ENCODE peak calls at places on chromosomes 12 and 14, in six cellular contexts. Q, M, Z, U, X and A are unnamed samples.

GRCh38 chr12:94988471-94988870 is 15.0 kb downstream of the NDUFA12 start:
- DNase-seq in Q (no peak), M (no peak), Z (no peak), U (no peak), X (no peak), A (no peak)

GRCh38 chr14:30874999-30875787 is 834 bp downstream of the COCH start:
- DNase-seq in Q (no peak), M (no peak), Z (no peak), U (peak), X (no peak), A (no peak)

GRCh38 chr14:34355584-34356266 is 106.3 kb downstream of the SPTSSA start:
- DNase-seq in Q (peak), M (no peak), Z (peak), U (no peak), X (no peak), A (no peak)

GRCh38 chr12:34607520-34608195 is 585.4 kb downstream of the ALG10 start:
- DNase-seq in Q (no peak), M (no peak), Z (no peak), U (no peak), X (peak), A (no peak)

GRCh38 chr12:15173142-15173541 is 48.1 kb downstream of the RERG start:
- DNase-seq in Q (no peak), M (no peak), Z (no peak), U (no peak), X (no peak), A (no peak)

GRCh38 chr14:30444451-30444850 is 114.5 kb upstream of the G2E3 start:
- DNase-seq in Q (no peak), M (no peak), Z (no peak), U (no peak), X (no peak), A (no peak)

GRCh38 chr14:38721822-38722431 is 381.1 kb downstream of the SEC23A start:
- DNase-seq in Q (peak), M (peak), Z (peak), U (peak), X (no peak), A (peak)

GRCh38 chr14:68616255-68616902 is 176.5 kb downstream of the ZFP36L1 start:
- DNase-seq in Q (no peak), M (no peak), Z (peak), U (no peak), X (no peak), A (no peak)

GRCh38 chr14:59229653-59230406 is 41.4 kb downstream of the DAAM1 start:
- DNase-seq in Q (no peak), M (no peak), Z (no peak), U (no peak), X (no peak), A (no peak)

GRCh38 chr14:58297412-58297761 is 968 bp upstream of the ARID4A start:
- DNase-seq in Q (peak), M (peak), Z (no peak), U (no peak), X (peak), A (peak)

GRCh38 chr12:116068371-116068770 is 209.1 kb downstream of the MED13L start:
- DNase-seq in Q (no peak), M (no peak), Z (no peak), U (no peak), X (no peak), A (no peak)

GRCh38 chr14:61749264-61749663 is 13.0 kb upstream of the SNAPC1 start:
- DNase-seq in Q (no peak), M (no peak), Z (peak), U (no peak), X (no peak), A (no peak)

GRCh38 chr14:51630987-51631386 is 20.7 kb upstream of the FRMD6 start:
- DNase-seq in Q (no peak), M (no peak), Z (no peak), U (no peak), X (no peak), A (no peak)

GRCh38 chr14:105980224-105980623 is 453.8 kb downstream of the TMEM121 start:
- DNase-seq in Q (no peak), M (no peak), Z (peak), U (no peak), X (no peak), A (no peak)

GRCh38 chr14:71684323-71684722 is 247.9 kb upstream of the RGS6 start:
- DNase-seq in Q (no peak), M (no peak), Z (no peak), U (no peak), X (no peak), A (no peak)

GRCh38 chr14:53954551-53955233 is 1.9 kb downstream of the BMP4 start:
- DNase-seq in Q (peak), M (no peak), Z (peak), U (peak), X (no peak), A (no peak)

GRCh38 chr12:79114896-79115295 is 250.3 kb downstream of the SYT1 start:
- DNase-seq in Q (no peak), M (no peak), Z (no peak), U (no peak), X (no peak), A (no peak)

GRCh38 chr12:52670961-52671360 is 9.2 kb downstream of the KRT1 start:
- DNase-seq in Q (no peak), M (no peak), Z (no peak), U (no peak), X (no peak), A (no peak)

GRCh38 chr14:81162941-81163340 is 57.8 kb downstream of the GTF2A1 start:
- DNase-seq in Q (peak), M (no peak), Z (peak), U (no peak), X (no peak), A (no peak)

GRCh38 chr14:53355581-53356112 is 202.5 kb upstream of the DDHD1 start:
- DNase-seq in Q (peak), M (peak), Z (peak), U (peak), X (no peak), A (no peak)

GRCh38 chr12:49358548-49359141 is 8.6 kb upstream of the SPATS2 start:
- DNase-seq in Q (peak), M (peak), Z (peak), U (no peak), X (no peak), A (peak)

GRCh38 chr14:26204954-26205479 is 392.8 kb downstream of the NOVA1 start:
- DNase-seq in Q (no peak), M (no peak), Z (peak), U (peak), X (peak), A (peak)

GRCh38 chr14:34301107-34301734 is 160.8 kb downstream of the SPTSSA start:
- DNase-seq in Q (peak), M (peak), Z (peak), U (no peak), X (no peak), A (peak)

GRCh38 chr14:54129850-54130640 is 173.4 kb upstream of the BMP4 start:
- DNase-seq in Q (no peak), M (no peak), Z (no peak), U (no peak), X (no peak), A (no peak)

GRCh38 chr14:81062380-81062779 is 107.0 kb downstream of the TSHR start:
- DNase-seq in Q (no peak), M (peak), Z (no peak), U (no peak), X (no peak), A (no peak)

GRCh38 chr14:79011091-79011919 is 841.1 kb downstream of the NRXN3 start:
- DNase-seq in Q (peak), M (peak), Z (peak), U (no peak), X (no peak), A (peak)

GRCh38 chr14:103524002-103524785 is 1.6 kb upstream of the CKB start:
- DNase-seq in Q (no peak), M (no peak), Z (no peak), U (peak), X (no peak), A (no peak)

GRCh38 chr14:54579606-54580005 is 12.7 kb downstream of the SAMD4A start:
- DNase-seq in Q (peak), M (no peak), Z (no peak), U (no peak), X (no peak), A (peak)

GRCh38 chr12:30796508-30796780 is 41.7 kb upstream of the CAPRIN2 start:
- DNase-seq in Q (peak), M (no peak), Z (peak), U (peak), X (no peak), A (no peak)

GRCh38 chr14:37197421-37198272 is at the start of gene MIPOL1:
- DNase-seq in Q (peak), M (peak), Z (peak), U (peak), X (peak), A (peak)

GRCh38 chr12:53476769-53477209 is 22.5 kb downstream of the MAP3K12 start:
- DNase-seq in Q (no peak), M (no peak), Z (peak), U (no peak), X (no peak), A (no peak)

GRCh38 chr12:96257550-96258392 is 63.6 kb downstream of the ELK3 start:
- DNase-seq in Q (no peak), M (no peak), Z (peak), U (no peak), X (no peak), A (no peak)

GRCh38 chr14:65958664-65959562 is 527.3 kb upstream of the CCDC196 start:
- DNase-seq in Q (no peak), M (no peak), Z (peak), U (peak), X (no peak), A (no peak)

DNA sequence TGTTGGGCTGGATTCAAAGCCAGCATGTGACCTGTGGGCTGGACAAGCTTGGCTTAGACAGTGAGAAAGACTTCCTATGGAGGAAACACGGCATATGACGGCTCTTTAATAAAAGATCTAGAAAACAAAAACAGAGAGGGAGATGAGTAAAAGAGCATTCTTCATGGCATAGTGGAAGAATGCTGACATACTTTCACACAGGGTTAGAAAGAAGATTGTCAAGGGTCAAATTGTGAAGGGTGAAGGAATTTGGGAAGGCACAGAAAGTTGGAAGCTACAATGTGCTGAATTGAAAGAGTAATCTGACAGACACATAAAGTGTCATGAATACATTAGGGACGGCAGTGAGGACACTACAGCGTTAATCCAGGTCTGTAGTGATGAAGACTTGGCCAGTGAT is 63.4 kb downstream of the GALNT4 start:
- DNase-seq in Q (peak), M (no peak), Z (peak), U (no peak), X (no peak), A (no peak)
- H3K4me3 ChIP-seq in Q (no peak), M (no peak), Z (no peak), U (peak), X (peak), A (no peak)

GRCh38 chr14:23114669-23115491 is 4.2 kb downstream of the CEBPE start:
- DNase-seq in Q (peak), M (no peak), Z (peak), U (no peak), X (peak), A (no peak)
- H3K4me3 ChIP-seq in Q (peak), M (no peak), Z (no peak), U (no peak), X (no peak), A (no peak)

GRCh38 chr14:93103392-93104080 is 12.2 kb downstream of the ITPK1 start:
- DNase-seq in Q (no peak), M (no peak), Z (no peak), U (peak), X (peak), A (no peak)
- H3K4me3 ChIP-seq in Q (no peak), M (no peak), Z (no peak), U (no peak), X (peak), A (no peak)

DNA sequence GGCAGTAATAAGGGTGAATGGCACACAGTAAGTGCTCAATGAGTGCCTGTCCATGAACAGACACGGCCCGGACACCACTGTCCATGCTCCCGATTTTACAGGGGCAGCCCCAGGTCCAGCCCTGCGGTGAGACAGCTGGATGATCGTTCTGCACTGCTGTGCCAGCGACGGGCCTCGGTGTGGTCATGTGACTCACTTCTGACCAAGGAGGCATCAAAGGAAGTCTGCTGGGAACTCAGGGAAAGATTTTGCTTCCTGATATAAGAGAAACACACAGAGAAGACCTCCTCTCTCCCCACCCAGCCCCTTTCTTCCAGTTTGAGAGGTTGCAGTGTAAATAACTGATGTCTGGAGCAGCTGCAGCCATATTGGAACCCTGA is 126.6 kb downstream of the SCARB1 start:
- DNase-seq in Q (no peak), M (no peak), Z (peak), U (no peak), X (no peak), A (no peak)
- H3K4me3 ChIP-seq in Q (no peak), M (no peak), Z (no peak), U (no peak), X (no peak), A (no peak)

DNA sequence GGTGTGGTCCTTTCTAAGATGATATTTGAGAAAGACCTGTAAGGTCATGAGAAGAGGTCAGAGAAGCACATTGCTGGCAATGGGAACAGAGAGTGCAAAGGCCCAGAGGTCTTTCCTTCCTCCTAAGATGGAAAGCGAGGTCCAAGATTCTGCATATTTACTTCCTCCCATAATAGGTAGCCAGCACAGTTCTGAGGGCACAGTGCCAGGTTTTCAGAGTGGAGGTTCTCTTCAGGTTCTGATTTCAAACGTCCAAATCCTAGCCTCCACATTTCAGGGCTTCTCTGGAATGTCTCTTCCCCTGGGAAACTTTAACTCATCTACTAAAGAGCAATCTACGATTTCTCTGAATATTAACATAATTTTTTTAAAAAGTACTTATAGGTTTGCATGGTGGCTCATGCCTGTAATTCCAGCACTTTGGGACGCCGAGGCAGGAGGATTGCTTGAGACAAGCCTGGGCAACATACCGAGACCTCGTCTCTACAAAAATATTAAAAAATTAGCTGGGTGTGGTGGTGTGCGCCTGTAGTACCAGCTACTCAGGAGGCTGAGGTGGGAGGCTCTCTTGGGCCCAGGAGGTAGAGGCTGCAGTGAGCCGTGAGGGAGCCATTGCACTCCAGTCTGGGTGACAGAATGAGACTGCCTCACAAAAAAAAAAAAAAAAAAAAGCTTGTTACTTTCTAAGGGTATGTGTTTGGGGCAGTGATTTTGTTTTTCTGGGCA is 526 bp upstream of the MRPL42 start:
- DNase-seq in Q (no peak), M (no peak), Z (no peak), U (peak), X (no peak), A (no peak)
- H3K4me3 ChIP-seq in Q (peak), M (peak), Z (peak), U (no peak), X (peak), A (peak)

GRCh38 chr14:28771168-28771567 is 4.6 kb downstream of the FOXG1 start:
- DNase-seq in Q (no peak), M (no peak), Z (no peak), U (no peak), X (no peak), A (no peak)

GRCh38 chr14:28773917-28774691 is 7.5 kb downstream of the FOXG1 start:
- DNase-seq in Q (no peak), M (no peak), Z (peak), U (no peak), X (no peak), A (peak)

GRCh38 chr14:28772613-28773012 is 6.0 kb downstream of the FOXG1 start:
- DNase-seq in Q (no peak), M (no peak), Z (no peak), U (no peak), X (no peak), A (no peak)

GRCh38 chr14:28774764-28775738 is 8.5 kb downstream of the FOXG1 start:
- DNase-seq in Q (no peak), M (no peak), Z (no peak), U (no peak), X (no peak), A (no peak)

DNA sequence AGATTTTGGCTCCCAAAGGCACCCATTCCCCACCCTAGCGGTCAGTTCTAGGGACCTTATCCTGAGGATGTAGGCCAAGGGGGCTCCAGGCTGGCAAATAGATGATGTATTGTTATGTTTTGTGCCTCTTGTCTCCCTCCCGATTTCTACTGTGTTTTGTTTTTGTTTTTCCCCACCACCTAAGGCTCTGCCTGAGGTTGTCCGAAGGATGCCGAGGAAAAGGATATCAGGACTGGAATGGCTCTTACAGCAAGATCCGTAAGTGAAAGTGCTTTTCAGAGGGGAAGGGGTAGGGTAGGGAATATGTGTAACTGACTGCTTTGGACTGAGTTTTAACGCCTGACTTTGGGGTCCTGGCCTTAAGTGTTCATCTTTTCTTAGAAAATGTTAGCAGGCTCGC is 6.6 kb downstream of the FOXG1 start:
- DNase-seq in Q (no peak), M (no peak), Z (no peak), U (no peak), X (no peak), A (no peak)
- H3K4me3 ChIP-seq in Q (no peak), M (no peak), Z (no peak), U (no peak), X (no peak), A (no peak)

GRCh38 chr12:101111441-101111840 is 98.6 kb downstream of the SLC5A8 start:
- DNase-seq in Q (no peak), M (no peak), Z (no peak), U (no peak), X (no peak), A (no peak)
- H3K4me3 ChIP-seq in Q (no peak), M (no peak), Z (no peak), U (no peak), X (no peak), A (no peak)

GRCh38 chr14:101473795-101474562 is 87.3 kb upstream of the DIO3 start:
- DNase-seq in Q (no peak), M (no peak), Z (no peak), U (no peak), X (no peak), A (peak)

GRCh38 chr14:101473045-101473729 is 88.1 kb upstream of the DIO3 start:
- DNase-seq in Q (no peak), M (no peak), Z (no peak), U (no peak), X (no peak), A (no peak)

GRCh38 chr14:101475468-101476257 is 85.6 kb upstream of the DIO3 start:
- DNase-seq in Q (peak), M (no peak), Z (peak), U (no peak), X (no peak), A (peak)

GRCh38 chr14:101476258-101476930 is 84.9 kb upstream of the DIO3 start:
- DNase-seq in Q (no peak), M (no peak), Z (no peak), U (no peak), X (no peak), A (peak)

DNA sequence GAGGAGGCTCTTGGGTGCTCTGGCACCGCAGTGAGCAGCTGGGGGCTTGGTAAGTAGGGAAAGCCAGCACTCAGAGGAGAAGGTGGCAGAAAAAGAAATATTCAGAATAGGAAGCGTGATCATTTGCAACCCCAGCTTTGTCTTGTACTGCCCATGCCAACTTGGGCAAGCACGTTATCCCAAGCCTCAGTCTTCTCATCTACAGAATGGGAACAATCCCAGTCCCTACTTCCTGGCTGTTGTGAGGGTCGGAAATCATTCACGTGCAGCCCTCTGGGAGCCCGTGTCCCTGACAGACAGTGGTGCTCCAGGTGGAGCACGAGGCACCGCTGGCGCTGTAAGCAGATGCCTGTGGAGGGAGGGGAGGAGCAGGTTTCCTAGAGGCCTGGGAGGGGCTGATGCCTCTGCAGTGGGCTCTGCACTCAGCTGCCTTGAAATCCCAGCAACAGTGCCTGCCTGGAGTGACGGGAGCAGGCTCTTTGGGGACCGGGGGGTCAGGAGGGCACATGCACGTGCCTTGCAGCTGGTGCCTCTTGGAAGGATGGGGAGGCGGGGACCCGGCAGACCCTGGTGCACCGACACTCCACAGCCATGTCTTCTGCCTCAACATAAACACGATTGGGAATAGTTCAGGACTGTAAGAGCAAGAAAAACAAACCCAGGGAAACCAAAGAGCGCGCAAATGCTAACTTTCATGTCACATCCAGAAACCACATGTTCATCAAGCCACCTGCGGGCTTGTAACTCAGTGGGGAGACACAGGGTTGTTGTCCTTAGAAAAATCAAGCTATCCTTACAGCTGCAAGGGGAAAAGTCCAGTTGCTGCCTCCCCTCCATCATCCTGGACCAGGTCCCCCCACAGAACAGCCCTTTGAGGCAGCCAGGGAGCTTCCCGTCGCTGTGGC is 86.5 kb upstream of the DIO3 start:
- DNase-seq in Q (no peak), M (no peak), Z (no peak), U (no peak), X (no peak), A (peak)
- H3K4me3 ChIP-seq in Q (no peak), M (no peak), Z (no peak), U (no peak), X (no peak), A (no peak)